ENCODE peak calls at places on chromosomes 7 and 10, in ten cellular contexts. I is neural crest cell; O is GF-D8; Q is omental fat pad; R is Calu3; W is endothelial cell; L is HFF-Myc; P is activated CD4-positive, alpha-beta T cell treated with anti-CD3 and anti-CD28 coated beads, Interleukin-2, amount 50 U/mL, for 1 hour; D is NCI-H2081; H is HEK293T. Y is an unnamed sample.

GRCh38 chr7:31688347-31688746 is 1.3 kb downstream of the PPP1R17 start:
- DNase-seq in I (no peak), O (no peak), Q (no peak), R (no peak), W (no peak), L (no peak), P (no peak), D (no peak), H (no peak), Y (no peak)

GRCh38 chr10:62543566-62543965 is 169.4 kb downstream of the ZNF365 start:
- DNase-seq in I (no peak), O (no peak), Q (no peak), R (no peak), W (no peak), L (no peak), P (no peak), D (no peak), H (no peak), Y (no peak)

GRCh38 chr7:149103424-149103823 is 12.9 kb upstream of the ZNF786 start:
- DNase-seq in I (no peak), O (no peak), Q (no peak), R (no peak), W (no peak), L (no peak), P (no peak), D (no peak), H (no peak), Y (no peak)

GRCh38 chr10:102927311-102928010 is 9.4 kb downstream of the CNNM2 start:
- DNase-seq in I (no peak), O (peak; percentile 39), Q (no peak), R (no peak), W (no peak), L (no peak), P (no peak), D (no peak), H (no peak), Y (no peak)

GRCh38 chr7:79820387-79820786 is 314.2 kb upstream of the GNAI1 start:
- DNase-seq in I (peak; percentile 9), O (no peak), Q (peak; percentile 22), R (no peak), W (no peak), L (peak; percentile 19), P (no peak), D (peak; percentile 53), H (peak; percentile 37), Y (peak; percentile 80)

GRCh38 chr7:512146-512510 is 7.5 kb downstream of the PDGFA start:
- DNase-seq in I (no peak), O (no peak), Q (no peak), R (no peak), W (no peak), L (no peak), P (no peak), D (no peak), H (no peak), Y (no peak)

GRCh38 chr7:39407139-39407538 is 159.1 kb upstream of the YAE1 start:
- DNase-seq in I (no peak), O (no peak), Q (no peak), R (peak; percentile 37), W (no peak), L (no peak), P (no peak), D (peak; percentile 15), H (no peak), Y (no peak)

GRCh38 chr10:26776258-26776657 is 78.8 kb downstream of the PDSS1 start:
- DNase-seq in I (no peak), O (no peak), Q (no peak), R (no peak), W (no peak), L (no peak), P (no peak), D (no peak), H (no peak), Y (no peak)

GRCh38 chr10:118658762-118659161 is 63.3 kb upstream of the PRLHR start:
- DNase-seq in I (no peak), O (no peak), Q (no peak), R (no peak), W (no peak), L (no peak), P (no peak), D (no peak), H (no peak), Y (no peak)

GRCh38 chr7:17608114-17608833 is 309.8 kb downstream of the AHR start:
- DNase-seq in I (no peak), O (no peak), Q (no peak), R (no peak), W (no peak), L (no peak), P (no peak), D (no peak), H (no peak), Y (no peak)

GRCh38 chr10:61842755-61843497 is 58.6 kb upstream of the ARID5B start:
- DNase-seq in I (no peak), O (no peak), Q (no peak), R (no peak), W (no peak), L (no peak), P (no peak), D (no peak), H (no peak), Y (no peak)

GRCh38 chr7:157827863-157828160 is 491.0 kb downstream of the DNAJB6 start:
- DNase-seq in I (no peak), O (no peak), Q (no peak), R (no peak), W (no peak), L (no peak), P (no peak), D (no peak), H (no peak), Y (no peak)

GRCh38 chr10:132876967-132877366 is 65.4 kb downstream of the CFAP46 start:
- DNase-seq in I (no peak), O (no peak), Q (no peak), R (no peak), W (no peak), L (no peak), P (no peak), D (no peak), H (no peak), Y (no peak)

GRCh38 chr7:156064921-156065386 is 252.7 kb upstream of the SHH start:
- DNase-seq in I (no peak), O (no peak), Q (no peak), R (no peak), W (no peak), L (no peak), P (no peak), D (no peak), H (no peak), Y (no peak)

Y was measured in NCI-H1694.